ENCODE peak calls at places on chromosomes 7 and 10, in seven cellular contexts. F, C, P, E, D, S and Y are unnamed samples.

GRCh38 chr7:155643804-155644177 is 670 bp upstream of the RBM33 start:
- DNase-seq in F (no peak), C (no peak), P (no peak), E (peak), D (no peak), S (no peak), Y (no peak)

GRCh38 chr7:83861-84632 is 108.3 kb upstream of the FAM20C start:
- DNase-seq in F (peak), C (no peak), P (no peak), E (peak), D (no peak), S (no peak), Y (no peak)

GRCh38 chr7:47901542-47901941 is 46.7 kb downstream of the PKD1L1 start:
- DNase-seq in F (peak), C (no peak), P (peak), E (no peak), D (no peak), S (no peak), Y (peak)

GRCh38 chr10:81862596-81862995 is 12.4 kb upstream of the NRG3 start:
- DNase-seq in F (no peak), C (no peak), P (no peak), E (peak), D (no peak), S (no peak), Y (no peak)

GRCh38 chr10:114398587-114399331 is 5.5 kb downstream of the AFAP1L2 start:
- DNase-seq in F (no peak), C (no peak), P (no peak), E (no peak), D (no peak), S (no peak), Y (no peak)

GRCh38 chr7:66282594-66282935 is 77.4 kb downstream of the TPST1 start:
- DNase-seq in F (no peak), C (no peak), P (no peak), E (no peak), D (no peak), S (no peak), Y (no peak)

GRCh38 chr7:45980181-45980905 is 59.3 kb upstream of the IGFBP3 start:
- DNase-seq in F (no peak), C (no peak), P (peak), E (no peak), D (no peak), S (no peak), Y (peak)

GRCh38 chr7:3043544-3044395 is at the start of gene CARD11:
- DNase-seq in F (no peak), C (no peak), P (no peak), E (peak), D (peak), S (no peak), Y (no peak)

GRCh38 chr10:63343476-63343875 is 122.3 kb downstream of the JMJD1C start:
- DNase-seq in F (no peak), C (no peak), P (no peak), E (no peak), D (no peak), S (no peak), Y (no peak)

GRCh38 chr7:108066486-108066885 is 63.5 kb upstream of the LAMB1 start:
- DNase-seq in F (no peak), C (no peak), P (no peak), E (no peak), D (no peak), S (no peak), Y (no peak)

GRCh38 chr7:49852619-49853462 is 79.4 kb downstream of the VWC2 start:
- DNase-seq in F (no peak), C (no peak), P (peak), E (no peak), D (peak), S (peak), Y (peak)

GRCh38 chr7:113086431-113086888 is at the start of gene GPR85:
- DNase-seq in F (no peak), C (peak), P (peak), E (peak), D (peak), S (peak), Y (peak)

GRCh38 chr7:7178906-7179305 is 3.4 kb upstream of the C1GALT1 start:
- DNase-seq in F (no peak), C (no peak), P (no peak), E (no peak), D (no peak), S (no peak), Y (no peak)

GRCh38 chr7:74466196-74466813 is 12.6 kb downstream of the GTF2IRD1 start:
- DNase-seq in F (no peak), C (peak), P (no peak), E (no peak), D (no peak), S (no peak), Y (no peak)

GRCh38 chr7:132687981-132688383 is 111.7 kb upstream of the PLXNA4 start:
- DNase-seq in F (no peak), C (no peak), P (no peak), E (no peak), D (no peak), S (no peak), Y (no peak)

GRCh38 chr7:142131439-142131838 is 19.9 kb downstream of the MGAM2 start:
- DNase-seq in F (no peak), C (no peak), P (no peak), E (no peak), D (no peak), S (no peak), Y (no peak)

GRCh38 chr7:107638594-107638993 is 22.0 kb upstream of the SLC26A4 start:
- DNase-seq in F (no peak), C (no peak), P (no peak), E (no peak), D (no peak), S (no peak), Y (no peak)

GRCh38 chr7:57413529-57414398 is 36.2 kb upstream of the ZNF716 start:
- DNase-seq in F (peak), C (no peak), P (no peak), E (peak), D (no peak), S (no peak), Y (no peak)

GRCh38 chr10:93458821-93459257 is 23.3 kb downstream of the MYOF start:
- DNase-seq in F (peak), C (no peak), P (peak), E (no peak), D (peak), S (peak), Y (peak)

GRCh38 chr7:2022737-2023250 is 210.0 kb downstream of the MAD1L1 start:
- DNase-seq in F (no peak), C (no peak), P (no peak), E (no peak), D (no peak), S (no peak), Y (no peak)

GRCh38 chr7:82740246-82740848 is 296.8 kb upstream of the CACNA2D1 start:
- DNase-seq in F (no peak), C (no peak), P (peak), E (no peak), D (peak), S (peak), Y (peak)

GRCh38 chr7:116828281-116828680 is 34.1 kb upstream of the CAPZA2 start:
- DNase-seq in F (no peak), C (no peak), P (no peak), E (no peak), D (peak), S (no peak), Y (no peak)

DNA sequence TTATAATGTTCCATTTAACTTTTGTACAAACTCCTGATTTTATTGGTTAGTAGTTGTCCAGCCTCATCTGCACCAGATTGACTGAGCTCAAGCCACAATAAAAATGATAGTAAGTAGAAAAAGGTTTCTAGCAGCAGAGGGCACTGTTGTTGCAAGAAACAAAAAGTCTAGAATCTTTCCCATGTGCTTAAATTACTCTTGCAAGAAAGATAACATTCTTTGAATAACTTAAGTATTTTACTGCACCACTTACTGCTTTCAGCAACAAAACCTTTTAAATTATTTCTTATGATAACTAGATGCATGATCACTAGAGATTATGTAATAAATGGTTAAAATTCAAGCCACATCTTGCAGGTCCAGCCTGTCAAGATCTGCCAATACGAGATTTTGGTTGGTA is 27.0 kb downstream of the LMOD2 start:
- DNase-seq in F (no peak), C (no peak), P (peak), E (no peak), D (peak), S (peak), Y (peak)
- TF ChIP-seq CTCF in F (peak), C (peak), P (peak), E (no peak), D (peak), S (peak), Y (peak)

GRCh38 chr7:124276005-124276606 is 243.2 kb upstream of the TMEM229A start:
- DNase-seq in F (no peak), C (no peak), P (peak), E (no peak), D (peak), S (no peak), Y (no peak)
- TF ChIP-seq CTCF in F (peak), C (peak), P (peak), E (no peak), D (peak), S (no peak), Y (no peak)

DNA sequence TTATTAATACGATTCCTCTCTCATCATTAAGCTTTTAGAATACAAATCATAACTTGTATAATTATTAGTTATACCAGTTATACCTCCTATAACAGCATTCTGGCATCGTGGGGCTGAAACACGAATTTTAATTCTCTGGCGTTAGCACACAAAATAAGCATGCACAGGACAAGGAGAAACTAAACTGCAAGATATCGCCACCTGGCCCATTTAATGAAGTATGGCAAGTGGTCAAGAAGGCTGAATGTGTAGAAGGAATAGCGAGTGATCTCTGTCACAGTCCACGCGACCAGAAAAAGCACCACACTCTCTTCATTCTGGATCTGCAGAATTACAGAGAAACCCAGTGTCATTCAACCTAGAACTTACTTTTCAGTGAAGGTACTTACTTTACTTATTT is 18.1 kb downstream of the HACD1 start:
- DNase-seq in F (peak), C (no peak), P (peak), E (no peak), D (peak), S (no peak), Y (peak)
- TF ChIP-seq CTCF in F (peak), C (no peak), P (peak), E (no peak), D (peak), S (peak), Y (peak)

GRCh38 chr10:42744134-42744701 is 38.4 kb upstream of the BMS1 start:
- DNase-seq in F (no peak), C (no peak), P (no peak), E (no peak), D (peak), S (no peak), Y (no peak)
- TF ChIP-seq CTCF in F (no peak), C (no peak), P (no peak), E (no peak), D (peak), S (no peak), Y (peak)

DNA sequence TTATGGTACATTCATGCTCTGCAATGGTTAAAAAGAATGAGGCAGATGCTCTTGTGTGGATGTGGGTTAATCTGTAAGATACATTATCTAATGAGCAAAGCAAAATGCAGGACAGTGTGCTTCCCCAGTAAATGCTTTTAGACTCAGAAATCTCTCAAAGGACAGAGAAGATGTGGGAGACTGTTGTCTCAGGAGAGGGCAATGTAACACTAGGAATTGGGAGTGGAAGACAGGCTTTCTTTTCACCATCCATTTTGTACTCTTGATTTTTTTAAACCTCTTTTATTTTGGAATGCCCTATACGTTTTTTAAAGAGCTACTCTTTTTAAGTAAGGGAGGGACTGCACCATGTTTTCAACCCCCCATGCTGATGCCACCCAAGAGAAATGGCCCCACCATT is 77.5 kb upstream of the ADAM12 start:
- DNase-seq in F (no peak), C (no peak), P (no peak), E (no peak), D (no peak), S (no peak), Y (no peak)
- TF ChIP-seq CTCF in F (no peak), C (peak), P (no peak), E (no peak), D (no peak), S (no peak), Y (no peak)

DNA sequence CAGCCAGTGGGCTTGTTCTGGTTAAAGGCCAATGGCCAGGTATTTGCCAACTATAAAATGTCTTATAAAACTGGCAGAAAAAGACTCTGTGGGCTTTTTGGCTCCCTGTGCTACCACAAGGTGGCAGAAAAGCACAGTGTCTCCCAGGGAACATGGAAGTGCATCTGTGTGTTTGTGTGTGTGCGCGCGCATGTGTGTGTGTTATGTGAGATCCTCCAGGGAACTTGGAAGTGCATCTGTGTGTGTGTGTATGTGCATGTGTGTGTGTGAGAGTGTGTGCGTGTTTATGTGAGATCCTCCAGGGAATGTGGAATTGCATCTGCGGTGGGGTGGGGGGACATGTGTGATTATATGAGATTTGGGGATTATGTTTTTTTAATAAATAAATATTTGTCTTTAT is 30.2 kb upstream of the ABI1 start:
- DNase-seq in F (no peak), C (peak), P (peak), E (no peak), D (peak), S (peak), Y (peak)
- TF ChIP-seq CTCF in F (peak), C (peak), P (peak), E (peak), D (peak), S (peak), Y (peak)

DNA sequence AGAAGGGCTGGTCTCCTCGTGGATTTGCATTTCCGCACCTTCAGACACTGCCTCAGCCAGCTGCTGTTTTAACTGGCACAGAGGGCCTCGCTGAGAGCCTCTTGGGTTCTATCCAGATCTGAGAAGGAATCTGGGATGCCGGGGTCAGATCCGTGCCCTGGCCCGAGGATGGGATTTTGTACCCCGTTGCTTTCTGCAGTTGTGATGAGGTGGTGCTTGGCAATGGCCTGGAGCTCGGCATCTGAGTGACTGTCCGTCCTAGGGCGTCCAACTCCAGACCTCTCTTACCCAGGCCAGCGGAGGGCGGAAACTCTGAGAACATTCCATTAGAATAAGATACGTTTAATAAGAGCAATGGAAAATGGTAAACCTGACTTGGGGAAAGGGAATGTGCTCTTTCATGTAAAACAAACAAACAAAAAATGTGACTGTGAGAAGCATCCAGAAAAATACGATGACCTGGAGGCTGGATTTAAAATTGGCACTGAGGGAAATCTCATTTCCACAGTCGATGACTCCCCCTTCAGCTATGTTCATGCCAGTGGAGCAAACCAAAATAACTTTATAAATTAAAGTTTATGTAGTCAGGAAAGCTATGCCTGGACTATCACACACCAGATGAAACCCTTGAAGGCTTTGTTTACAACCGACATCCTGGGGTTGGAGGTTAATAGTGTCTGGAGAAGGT is 39.6 kb downstream of the GRK5 start:
- DNase-seq in F (no peak), C (no peak), P (peak), E (peak), D (no peak), S (peak), Y (peak)
- TF ChIP-seq CTCF in F (peak), C (no peak), P (no peak), E (no peak), D (no peak), S (no peak), Y (peak)